ENCODE peak calls at places on chromosomes 13 and 19, in ten cellular contexts. O is lower lobe of right lung, X is D721Med, S is fibroblast of lung, L is IMR-90, Q is B cell, F is GM12865, I is H9, D is OCI-LY7, U is colonic mucosa. Y is an unnamed sample.

GRCh38 chr13:41075034-41075433 is 13.7 kb downstream of the WBP4 start:
- DNase-seq in O (no peak), U (no peak), I (no peak), L (peak), F (peak), X (no peak), Q (no peak), D (peak), S (peak), Y (peak)

GRCh38 chr19:10762656-10763055 is 44.8 kb downstream of the DNM2 start:
- DNase-seq in U (peak), I (no peak), F (peak), D (no peak), L (no peak), S (no peak), X (no peak), O (no peak), Q (no peak), Y (peak)

GRCh38 chr19:11984986-11985385 is 20.1 kb downstream of the ZNF763 start:
- DNase-seq in F (peak), D (peak), O (no peak), X (no peak), U (no peak), S (no peak), Q (no peak), L (no peak), I (peak), Y (peak)

GRCh38 chr13:74443623-74444022 is 309.4 kb upstream of the KLF12 start:
- DNase-seq in F (no peak), X (no peak), U (no peak), Q (no peak), L (peak), S (peak), O (no peak), D (no peak), I (no peak), Y (no peak)

GRCh38 chr19:14378890-14379289 is 2.4 kb upstream of the ADGRE5 start:
- DNase-seq in X (no peak), I (no peak), F (no peak), O (no peak), S (no peak), D (no peak), Q (no peak), L (no peak), U (no peak), Y (no peak)

GRCh38 chr13:106496072-106496997 is 39.1 kb downstream of the EFNB2 start:
- DNase-seq in I (no peak), U (no peak), X (no peak), F (no peak), D (no peak), Q (no peak), O (no peak), S (no peak), L (no peak), Y (no peak)

GRCh38 chr13:46126074-46126473 is 21.2 kb upstream of the CPB2 start:
- DNase-seq in Q (no peak), F (no peak), X (no peak), O (no peak), D (no peak), I (no peak), L (no peak), S (no peak), U (no peak), Y (no peak)

GRCh38 chr13:94658926-94659649 is 53.3 kb downstream of the SOX21 start:
- DNase-seq in L (no peak), Q (no peak), F (no peak), U (no peak), S (no peak), D (no peak), I (no peak), X (no peak), O (no peak), Y (no peak)

GRCh38 chr19:31214086-31214485 is 135.2 kb downstream of the TSHZ3 start:
- DNase-seq in D (no peak), F (no peak), X (no peak), U (peak), L (peak), Q (no peak), O (peak), S (peak), I (no peak), Y (peak)

GRCh38 chr19:51572415-51572814 is 1.3 kb downstream of the ZNF175 start:
- DNase-seq in U (no peak), Q (no peak), O (no peak), D (no peak), F (peak), L (peak), X (no peak), S (no peak), I (no peak), Y (no peak)

GRCh38 chr13:110624766-110625756 is 9.7 kb downstream of the NAXD start:
- DNase-seq in L (no peak), D (no peak), U (no peak), I (no peak), Q (peak), O (peak), F (no peak), X (no peak), S (no peak), Y (no peak)

GRCh38 chr19:13835791-13836723 is 40.8 kb downstream of the ZSWIM4 start:
- DNase-seq in I (no peak), F (no peak), X (no peak), L (no peak), D (peak), U (peak), Q (no peak), S (no peak), O (peak), Y (no peak)

GRCh38 chr13:77779461-77780272 is 82.2 kb downstream of the SLAIN1 start:
- DNase-seq in I (no peak), D (peak), F (peak), X (no peak), U (peak), Q (no peak), L (peak), O (peak), S (peak), Y (peak)

GRCh38 chr19:56106993-56107392 is 14.1 kb downstream of the ZNF787 start:
- DNase-seq in D (no peak), Q (no peak), L (no peak), U (no peak), S (no peak), F (no peak), O (no peak), I (no peak), X (no peak), Y (no peak)

GRCh38 chr13:107374038-107374437 is 806.1 kb upstream of the ARGLU1 start:
- DNase-seq in S (no peak), Q (no peak), I (no peak), D (no peak), U (no peak), L (peak), X (no peak), F (no peak), O (no peak), Y (no peak)

GRCh38 chr13:44399045-44399444 is 25.4 kb downstream of the SERP2 start:
- DNase-seq in Q (no peak), O (no peak), F (no peak), X (no peak), L (no peak), D (no peak), U (no peak), S (no peak), I (no peak), Y (no peak)

GRCh38 chr19:44731081-44731480 is 17.4 kb upstream of the BCL3 start:
- DNase-seq in D (no peak), L (no peak), X (no peak), Q (no peak), F (no peak), O (no peak), S (no peak), U (peak), I (no peak), Y (no peak)
- TF ChIP-seq CTCF in D (no peak), L (no peak), X (no peak), Q (no peak), F (no peak), O (no peak), S (no peak), U (no peak), I (no peak), Y (no peak)

GRCh38 chr19:15550847-15551182 is 42.5 kb downstream of the CYP4F22 start:
- DNase-seq in I (peak), L (no peak), X (no peak), D (no peak), U (no peak), O (no peak), Q (no peak), F (no peak), S (no peak), Y (peak)
- TF ChIP-seq CTCF in I (no peak), L (peak), X (no peak), D (no peak), U (no peak), O (no peak), Q (peak), F (no peak), S (no peak), Y (no peak)

DNA sequence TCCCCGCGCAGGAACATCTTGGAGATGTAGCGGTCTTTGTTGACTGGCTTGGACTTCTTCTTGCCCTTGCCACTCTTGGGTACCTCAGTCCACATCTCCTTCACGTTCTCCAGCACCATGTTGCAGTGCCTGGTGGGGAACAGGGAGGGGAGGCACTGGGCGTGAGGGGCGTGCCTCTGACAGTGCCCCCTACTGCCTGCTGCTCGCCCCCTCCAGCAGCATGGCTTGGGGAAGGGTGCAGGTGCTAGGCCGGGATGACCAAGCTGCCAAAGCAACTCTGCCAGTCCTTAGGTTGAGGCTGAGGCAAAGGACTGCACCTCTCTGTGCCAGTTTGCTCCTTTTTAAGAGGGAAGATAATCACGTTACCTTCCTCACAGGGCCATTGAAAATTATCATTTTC is 4.2 kb downstream of the SNRPD2 start:
- DNase-seq in S (no peak), Q (no peak), X (no peak), U (no peak), O (no peak), F (no peak), L (no peak), D (no peak), I (no peak), Y (no peak)
- TF ChIP-seq CTCF in S (no peak), Q (no peak), X (no peak), U (no peak), O (no peak), F (no peak), L (no peak), D (peak), I (no peak), Y (no peak)

GRCh38 chr13:26133286-26133685 is 81.5 kb upstream of the SHISA2 start:
- DNase-seq in D (no peak), Q (no peak), O (no peak), U (no peak), I (no peak), S (no peak), X (no peak), F (no peak), L (no peak), Y (no peak)

GRCh38 chr13:26133851-26134250 is 82.0 kb upstream of the SHISA2 start:
- DNase-seq in Q (no peak), F (no peak), S (no peak), D (no peak), U (no peak), O (no peak), X (no peak), L (no peak), I (no peak), Y (no peak)

GRCh38 chr13:26128676-26129075 is 76.9 kb upstream of the SHISA2 start:
- DNase-seq in O (no peak), X (no peak), I (no peak), S (no peak), F (no peak), L (no peak), U (no peak), Q (no peak), D (no peak), Y (no peak)

DNA sequence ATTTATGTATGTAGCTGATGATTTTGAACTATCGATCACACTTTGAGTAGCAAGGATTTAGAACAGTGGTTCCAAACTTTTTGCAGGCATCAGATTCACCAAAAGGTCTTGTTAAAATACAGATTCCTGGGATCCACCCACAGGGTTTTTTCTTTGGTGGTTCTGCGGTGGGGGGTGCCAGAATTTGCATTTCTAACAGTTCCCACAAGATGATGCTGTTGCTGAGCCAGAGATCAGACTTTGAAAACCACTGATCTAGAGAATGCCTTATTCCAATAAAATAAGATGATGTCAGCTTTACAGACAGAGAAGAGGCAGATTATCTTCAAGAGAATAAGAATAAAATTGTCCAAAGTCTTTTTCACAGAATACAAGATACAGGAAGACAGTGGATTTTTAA is 80.9 kb upstream of the SHISA2 start:
- DNase-seq in Q (no peak), U (no peak), L (peak), D (no peak), I (no peak), O (no peak), S (peak), F (no peak), X (no peak), Y (peak)
- TF ChIP-seq CTCF in Q (peak), U (no peak), L (peak), D (peak), I (no peak), O (no peak), S (peak), F (no peak), X (no peak), Y (no peak)

DNA sequence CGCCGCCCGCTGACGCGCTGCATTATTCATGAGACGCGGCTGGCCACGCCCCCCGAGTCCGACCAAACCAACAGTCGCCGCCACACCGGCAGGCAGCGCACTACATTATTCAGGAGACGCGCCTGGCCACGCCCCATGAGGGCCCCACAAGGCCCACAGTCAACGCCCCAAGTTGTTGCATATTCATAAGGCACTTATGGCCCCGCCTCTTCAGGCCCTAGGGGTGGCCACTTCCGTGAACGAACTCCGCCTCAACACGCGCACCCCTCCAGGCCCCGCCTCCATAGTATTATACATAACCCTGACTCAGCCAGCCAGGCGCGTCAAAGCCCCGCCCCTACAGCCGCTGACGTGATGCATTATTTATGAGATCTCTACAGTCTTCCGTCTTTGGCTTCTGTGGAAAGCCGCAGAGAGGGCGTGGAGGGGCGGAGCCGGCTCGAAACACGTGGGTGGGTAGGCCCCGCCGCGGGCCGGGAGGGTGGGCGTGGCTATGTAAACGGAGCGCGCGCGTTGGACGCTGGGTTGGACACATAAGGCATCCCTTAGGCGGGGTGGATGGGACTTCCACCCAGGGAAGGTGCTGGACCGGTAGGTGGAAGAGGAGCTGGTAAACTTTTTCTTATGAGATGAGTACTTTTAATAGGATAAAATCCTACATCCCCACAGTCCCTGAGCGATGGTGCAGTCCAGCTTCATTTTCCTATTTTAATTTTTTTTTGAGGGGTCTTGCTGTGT is 423 bp upstream of the ELL start:
- DNase-seq in F (peak), X (peak), D (peak), L (peak), I (peak), Q (peak), S (peak), O (peak), U (peak), Y (peak)
- TF ChIP-seq CTCF in F (no peak), X (no peak), D (no peak), L (peak), I (no peak), Q (no peak), S (no peak), O (peak), U (no peak), Y (no peak)

GRCh38 chr19:29785955-29786589 is 25.7 kb upstream of the CCNE1 start:
- DNase-seq in D (peak), S (no peak), U (no peak), L (no peak), I (peak), O (no peak), F (peak), Q (no peak), X (no peak), Y (peak)
- TF ChIP-seq CTCF in D (peak), S (no peak), U (no peak), L (peak), I (peak), O (no peak), F (peak), Q (no peak), X (no peak), Y (no peak)